ENCODE peak calls at places on chromosomes 12 and 14, in four cellular contexts. One of them, this sample, is unnamed.

GRCh38 chr14:91048676-91049075 is 11.8 kb downstream of the RPS6KA5 start:
- DNase-seq in activated T-cell treated with anti-CD3 and anti-CD28 coated beads for 48 hours: no peak
- DNase-seq in CD8-positive, alpha-beta T cell: no peak
- DNase-seq in NCI-H1092 treated with DMSO at 0.1 percent for 48 hours: no peak
- DNase-seq in this sample: no peak

GRCh38 chr12:93550748-93551611 is 21.5 kb upstream of the SOCS2 start:
- DNase-seq in NCI-H1092 treated with DMSO at 0.1 percent for 48 hours: no peak
- DNase-seq in activated T-cell treated with anti-CD3 and anti-CD28 coated beads for 48 hours: no peak
- DNase-seq in CD8-positive, alpha-beta T cell: no peak
- DNase-seq in this sample: no peak

GRCh38 chr12:68231707-68232106 is 6.1 kb upstream of the IL26 start:
- DNase-seq in NCI-H1092 treated with DMSO at 0.1 percent for 48 hours: no peak
- DNase-seq in activated T-cell treated with anti-CD3 and anti-CD28 coated beads for 48 hours: no peak
- DNase-seq in CD8-positive, alpha-beta T cell: no peak
- DNase-seq in this sample: no peak

GRCh38 chr12:21296751-21297406 is 37.8 kb downstream of the SLCO1A2 start:
- DNase-seq in activated T-cell treated with anti-CD3 and anti-CD28 coated beads for 48 hours: no peak
- DNase-seq in NCI-H1092 treated with DMSO at 0.1 percent for 48 hours: no peak
- DNase-seq in CD8-positive, alpha-beta T cell: no peak
- DNase-seq in this sample: no peak

GRCh38 chr12:115470977-115471376 is 787.0 kb upstream of the TBX3 start:
- DNase-seq in CD8-positive, alpha-beta T cell: no peak
- DNase-seq in activated T-cell treated with anti-CD3 and anti-CD28 coated beads for 48 hours: no peak
- DNase-seq in NCI-H1092 treated with DMSO at 0.1 percent for 48 hours: no peak
- DNase-seq in this sample: no peak

GRCh38 chr12:1217191-1217949 is 226.3 kb downstream of the ERC1 start:
- DNase-seq in NCI-H1092 treated with DMSO at 0.1 percent for 48 hours: peak; percentile 24
- DNase-seq in CD8-positive, alpha-beta T cell: no peak
- DNase-seq in activated T-cell treated with anti-CD3 and anti-CD28 coated beads for 48 hours: no peak
- DNase-seq in this sample: no peak

GRCh38 chr12:39722511-39722910 is 102.9 kb upstream of the ABCD2 start:
- DNase-seq in NCI-H1092 treated with DMSO at 0.1 percent for 48 hours: no peak
- DNase-seq in activated T-cell treated with anti-CD3 and anti-CD28 coated beads for 48 hours: no peak
- DNase-seq in CD8-positive, alpha-beta T cell: no peak
- DNase-seq in this sample: no peak

GRCh38 chr12:85829391-85829790 is 6.8 kb downstream of the RASSF9 start:
- DNase-seq in activated T-cell treated with anti-CD3 and anti-CD28 coated beads for 48 hours: no peak
- DNase-seq in NCI-H1092 treated with DMSO at 0.1 percent for 48 hours: no peak
- DNase-seq in CD8-positive, alpha-beta T cell: no peak
- DNase-seq in this sample: no peak

GRCh38 chr12:52087961-52088820 is 8.7 kb downstream of the SMIM41 start:
- DNase-seq in CD8-positive, alpha-beta T cell: no peak
- DNase-seq in NCI-H1092 treated with DMSO at 0.1 percent for 48 hours: peak; percentile 40
- DNase-seq in activated T-cell treated with anti-CD3 and anti-CD28 coated beads for 48 hours: no peak
- DNase-seq in this sample: no peak

GRCh38 chr14:101075025-101075800 is 171.7 kb upstream of the RTL1 start:
- DNase-seq in CD8-positive, alpha-beta T cell: no peak
- DNase-seq in activated T-cell treated with anti-CD3 and anti-CD28 coated beads for 48 hours: no peak
- DNase-seq in NCI-H1092 treated with DMSO at 0.1 percent for 48 hours: no peak
- DNase-seq in this sample: no peak

GRCh38 chr14:20690848-20691640 is 2.5 kb downstream of the ANG start:
- DNase-seq in activated T-cell treated with anti-CD3 and anti-CD28 coated beads for 48 hours: no peak
- DNase-seq in NCI-H1092 treated with DMSO at 0.1 percent for 48 hours: peak; percentile 81
- DNase-seq in CD8-positive, alpha-beta T cell: peak; percentile 40
- DNase-seq in this sample: peak; percentile 12

GRCh38 chr12:48454675-48455074 is 17.7 kb upstream of the ANP32D start:
- DNase-seq in activated T-cell treated with anti-CD3 and anti-CD28 coated beads for 48 hours: no peak
- DNase-seq in CD8-positive, alpha-beta T cell: no peak
- DNase-seq in NCI-H1092 treated with DMSO at 0.1 percent for 48 hours: peak; percentile 1
- DNase-seq in this sample: no peak

GRCh38 chr14:71582705-71583104 is 349.5 kb upstream of the RGS6 start:
- DNase-seq in activated T-cell treated with anti-CD3 and anti-CD28 coated beads for 48 hours: no peak
- DNase-seq in NCI-H1092 treated with DMSO at 0.1 percent for 48 hours: no peak
- DNase-seq in CD8-positive, alpha-beta T cell: no peak
- DNase-seq in this sample: no peak

GRCh38 chr12:94817695-94818075 is 167.3 kb upstream of the TMCC3 start:
- DNase-seq in activated T-cell treated with anti-CD3 and anti-CD28 coated beads for 48 hours: no peak
- DNase-seq in CD8-positive, alpha-beta T cell: no peak
- DNase-seq in NCI-H1092 treated with DMSO at 0.1 percent for 48 hours: no peak
- DNase-seq in this sample: no peak

GRCh38 chr14:96584199-96584906 is 82.2 kb downstream of the PAPOLA start:
- DNase-seq in activated T-cell treated with anti-CD3 and anti-CD28 coated beads for 48 hours: peak; percentile 27
- DNase-seq in CD8-positive, alpha-beta T cell: peak; percentile 21
- DNase-seq in NCI-H1092 treated with DMSO at 0.1 percent for 48 hours: peak; percentile 34
- DNase-seq in this sample: no peak

GRCh38 chr12:62758216-62758615 is 176.7 kb downstream of the PPM1H start:
- DNase-seq in CD8-positive, alpha-beta T cell: no peak
- DNase-seq in NCI-H1092 treated with DMSO at 0.1 percent for 48 hours: no peak
- DNase-seq in activated T-cell treated with anti-CD3 and anti-CD28 coated beads for 48 hours: no peak
- DNase-seq in this sample: no peak

GRCh38 chr12:109544955-109545531 is 28.3 kb downstream of the MMAB start:
- DNase-seq in activated T-cell treated with anti-CD3 and anti-CD28 coated beads for 48 hours: no peak
- DNase-seq in CD8-positive, alpha-beta T cell: no peak
- DNase-seq in NCI-H1092 treated with DMSO at 0.1 percent for 48 hours: no peak
- DNase-seq in this sample: no peak

GRCh38 chr12:113314121-113314529 is 20.8 kb downstream of the SLC8B1 start:
- DNase-seq in NCI-H1092 treated with DMSO at 0.1 percent for 48 hours: no peak
- DNase-seq in activated T-cell treated with anti-CD3 and anti-CD28 coated beads for 48 hours: no peak
- DNase-seq in CD8-positive, alpha-beta T cell: no peak
- DNase-seq in this sample: no peak

GRCh38 chr14:86038401-86038985 is 508.5 kb downstream of the FLRT2 start:
- DNase-seq in NCI-H1092 treated with DMSO at 0.1 percent for 48 hours: peak; percentile 41
- DNase-seq in CD8-positive, alpha-beta T cell: peak; percentile 22
- DNase-seq in activated T-cell treated with anti-CD3 and anti-CD28 coated beads for 48 hours: peak; percentile 35
- DNase-seq in this sample: peak; percentile 3